ENCODE peak calls at places on chromosomes 1 and 21, in six cellular contexts. H is KBM-7; Q is neural crest cell; D is renal cortical epithelial cell; Z is heart right ventricle; I is activated T-helper 1 cell treated with anti-CD3 and anti-CD28 coated beads, Interleukin-12 subunit alpha, Interleukin-12 subunit beta, Interleukin-2, Interleukin-4 antibody, amounts not matched to agents 30 ng/mL and 10 ng/mL and 1 ng/mL, durations not matched to agents 14 hours and 24 hours and 36 hours. E is an unnamed sample.

GRCh38 chr1:22969224-22969829 is 3.3 kb downstream of the LACTBL1 start:
- DNase-seq in H (no peak), Q (no peak), D (peak; percentile 26), Z (no peak), I (no peak), E (no peak)

GRCh38 chr1:98048234-98048633 is 127.4 kb upstream of the DPYD start:
- DNase-seq in H (peak; percentile 47), Q (peak; percentile 79), D (peak; percentile 77), Z (peak; percentile 77), I (peak; percentile 54), E (peak; percentile 89)

GRCh38 chr1:219161371-219161975 is 12.2 kb upstream of the LYPLAL1 start:
- DNase-seq in H (no peak), Q (no peak), D (peak; percentile 89), Z (no peak), I (no peak), E (no peak)

GRCh38 chr1:67978988-67979516 is 71.4 kb downstream of the DIRAS3 start:
- DNase-seq in H (no peak), Q (no peak), D (peak; percentile 87), Z (no peak), I (no peak), E (no peak)

GRCh38 chr1:58982259-58982998 is 198.6 kb upstream of the JUN start:
- DNase-seq in H (no peak), Q (no peak), D (peak; percentile 25), Z (peak; percentile 40), I (no peak), E (no peak)

GRCh38 chr1:230210979-230211336 is 143.9 kb downstream of the GALNT2 start:
- DNase-seq in H (no peak), Q (no peak), D (no peak), Z (no peak), I (no peak), E (no peak)

GRCh38 chr1:163054056-163054706 is 15.0 kb upstream of the RGS4 start:
- DNase-seq in H (no peak), Q (no peak), D (peak; percentile 33), Z (no peak), I (no peak), E (no peak)

GRCh38 chr1:160400646-160401486 is 502 bp downstream of the VANGL2 start:
- DNase-seq in H (peak; percentile 15), Q (peak; percentile 36), D (no peak), Z (peak; percentile 19), I (no peak), E (no peak)

GRCh38 chr21:32534113-32534512 is 51.2 kb downstream of the TCP10L start:
- DNase-seq in H (no peak), Q (no peak), D (no peak), Z (no peak), I (no peak), E (no peak)

GRCh38 chr1:145858238-145858936 is 494 bp downstream of the PIAS3 start:
- DNase-seq in H (peak; percentile 37), Q (peak; percentile 45), D (no peak), Z (peak; percentile 52), I (peak; percentile 24), E (peak; percentile 74)

GRCh38 chr1:2529776-2530500 is at the start of gene HES5:
- DNase-seq in H (no peak), Q (peak; percentile 66), D (no peak), Z (peak; percentile 55), I (no peak), E (no peak)

GRCh38 chr1:156412653-156413309 is 43.8 kb downstream of the RHBG start:
- DNase-seq in H (no peak), Q (no peak), D (no peak), Z (no peak), I (no peak), E (no peak)

GRCh38 chr1:222792744-222793143 is 22.1 kb upstream of the DISP1 start:
- DNase-seq in H (peak; percentile 48), Q (no peak), D (peak; percentile 32), Z (no peak), I (no peak), E (peak; percentile 36)

GRCh38 chr1:226870323-226871046 is at the start of gene PSEN2:
- DNase-seq in H (peak; percentile 53), Q (peak; percentile 41), D (no peak), Z (peak; percentile 81), I (peak; percentile 71), E (peak; percentile 36)

GRCh38 chr21:15638856-15639549 is 90.8 kb upstream of the USP25 start:
- DNase-seq in H (no peak), Q (no peak), D (peak; percentile 85), Z (no peak), I (no peak), E (no peak)

GRCh38 chr1:160618763-160619274 is 28.0 kb downstream of the SLAMF1 start:
- DNase-seq in H (peak; percentile 45), Q (no peak), D (no peak), Z (no peak), I (no peak), E (peak; percentile 45)

GRCh38 chr1:217053666-217054065 is 330.4 kb upstream of the ESRRG start:
- DNase-seq in H (no peak), Q (no peak), D (no peak), Z (no peak), I (no peak), E (no peak)

GRCh38 chr1:184418955-184419733 is 32.3 kb downstream of the C1orf21 start:
- DNase-seq in H (peak; percentile 70), Q (no peak), D (no peak), Z (no peak), I (no peak), E (peak; percentile 8)

GRCh38 chr1:183289104-183289503 is 103.0 kb downstream of the LAMC2 start:
- DNase-seq in H (no peak), Q (no peak), D (no peak), Z (peak; percentile 53), I (no peak), E (no peak)

GRCh38 chr1:60129916-60130315 is 56.3 kb upstream of the C1orf87 start:
- DNase-seq in H (no peak), Q (no peak), D (peak; percentile 21), Z (no peak), I (no peak), E (no peak)

GRCh38 chr1:198529414-198529813 is 11.1 kb downstream of the ATP6V1G3 start:
- DNase-seq in H (no peak), Q (no peak), D (peak; percentile 30), Z (no peak), I (no peak), E (no peak)

GRCh38 chr1:43171876-43172531 is at the start of the genes CFAP57 and EBNA1BP2:
- DNase-seq in H (peak; percentile 95), Q (peak; percentile 83), D (peak; percentile 92), Z (peak; percentile 82), I (peak; percentile 89), E (peak; percentile 85)

GRCh38 chr1:39385067-39385988 is 106.1 kb upstream of the BMP8A start:
- DNase-seq in H (no peak), Q (no peak), D (no peak), Z (no peak), I (no peak), E (no peak)

GRCh38 chr1:92411511-92411910 is 75.2 kb downstream of the GFI1 start:
- DNase-seq in H (peak; percentile 61), Q (no peak), D (peak; percentile 19), Z (no peak), I (no peak), E (peak; percentile 8)

GRCh38 chr1:185040333-185040732 is 5.0 kb upstream of the RNF2 start:
- DNase-seq in H (no peak), Q (no peak), D (no peak), Z (no peak), I (no peak), E (no peak)

GRCh38 chr21:34886554-34887385 is 162.3 kb downstream of the RUNX1 start:
- DNase-seq in H (peak; percentile 40), Q (peak; percentile 24), D (no peak), Z (peak; percentile 24), I (peak; percentile 7), E (peak; percentile 20)

GRCh38 chr1:42144336-42145189 is 8.6 kb upstream of the GUCA2B start:
- DNase-seq in H (no peak), Q (no peak), D (no peak), Z (no peak), I (no peak), E (peak; percentile 57)

GRCh38 chr1:98201640-98202039 is 280.8 kb upstream of the DPYD start:
- DNase-seq in H (no peak), Q (no peak), D (no peak), Z (no peak), I (no peak), E (no peak)

GRCh38 chr1:10339815-10340214 is 59.0 kb upstream of the PGD start:
- DNase-seq in H (no peak), Q (peak; percentile 31), D (peak; percentile 33), Z (peak; percentile 41), I (no peak), E (no peak)

GRCh38 chr1:202154766-202155477 is 5.5 kb downstream of the PTPN7 start:
- DNase-seq in H (peak; percentile 79), Q (peak; percentile 41), D (peak; percentile 79), Z (no peak), I (no peak), E (peak; percentile 41)

GRCh38 chr1:83515566-83516169 is 483.3 kb downstream of the TTLL7 start:
- DNase-seq in H (no peak), Q (no peak), D (no peak), Z (no peak), I (peak; percentile 16), E (no peak)

E was measured in Kasumi-1.